ENCODE peak calls at places on chromosome 2, in nine cellular contexts. One of them, this sample, is unnamed.

GRCh38 chr2:45690223-45690622 is 38.7 kb downstream of the PRKCE start:
- DNase-seq in esophagus muscularis mucosa: no peak
- DNase-seq in GM12878: no peak
- DNase-seq in HepG2: no peak
- DNase-seq in vagina: no peak
- DNase-seq in stomach: no peak
- DNase-seq in transverse colon: no peak
- DNase-seq in breast epithelium: no peak
- DNase-seq in upper lobe of left lung: no peak
- DNase-seq in this sample: no peak

GRCh38 chr2:55159037-55159651 is 72.9 kb downstream of the CLHC1 start:
- DNase-seq in HepG2: no peak
- DNase-seq in vagina: no peak
- DNase-seq in upper lobe of left lung: peak
- DNase-seq in esophagus muscularis mucosa: peak
- DNase-seq in transverse colon: no peak
- DNase-seq in breast epithelium: no peak
- DNase-seq in stomach: no peak
- DNase-seq in GM12878: no peak
- DNase-seq in this sample: no peak

GRCh38 chr2:213065583-213066444 is 85.6 kb downstream of the IKZF2 start:
- DNase-seq in esophagus muscularis mucosa: no peak
- DNase-seq in upper lobe of left lung: peak
- DNase-seq in GM12878: no peak
- DNase-seq in transverse colon: peak
- DNase-seq in stomach: peak
- DNase-seq in vagina: no peak
- DNase-seq in breast epithelium: no peak
- DNase-seq in HepG2: no peak
- DNase-seq in this sample: peak

GRCh38 chr2:7899241-7899640 is 782.6 kb upstream of the ID2 start:
- DNase-seq in HepG2: no peak
- DNase-seq in transverse colon: no peak
- DNase-seq in stomach: no peak
- DNase-seq in vagina: no peak
- DNase-seq in esophagus muscularis mucosa: no peak
- DNase-seq in upper lobe of left lung: no peak
- DNase-seq in GM12878: no peak
- DNase-seq in breast epithelium: no peak
- DNase-seq in this sample: peak

GRCh38 chr2:31386648-31387047 is 27.9 kb downstream of the XDH start:
- DNase-seq in breast epithelium: no peak
- DNase-seq in HepG2: peak
- DNase-seq in vagina: peak
- DNase-seq in GM12878: no peak
- DNase-seq in esophagus muscularis mucosa: no peak
- DNase-seq in stomach: no peak
- DNase-seq in transverse colon: no peak
- DNase-seq in upper lobe of left lung: no peak
- DNase-seq in this sample: peak

GRCh38 chr2:16654775-16655456 is 10.7 kb downstream of the CYRIA start:
- DNase-seq in vagina: peak
- DNase-seq in esophagus muscularis mucosa: peak
- DNase-seq in upper lobe of left lung: peak
- DNase-seq in stomach: no peak
- DNase-seq in breast epithelium: no peak
- DNase-seq in HepG2: no peak
- DNase-seq in GM12878: no peak
- DNase-seq in transverse colon: no peak
- DNase-seq in this sample: no peak

GRCh38 chr2:161237397-161238263 is 70.6 kb upstream of the PSMD14 start:
- DNase-seq in upper lobe of left lung: peak
- DNase-seq in breast epithelium: no peak
- DNase-seq in HepG2: no peak
- DNase-seq in stomach: peak
- DNase-seq in esophagus muscularis mucosa: peak
- DNase-seq in vagina: no peak
- DNase-seq in transverse colon: peak
- DNase-seq in GM12878: no peak
- DNase-seq in this sample: peak

GRCh38 chr2:62741954-62742722 is 36.6 kb downstream of the EHBP1 start:
- DNase-seq in esophagus muscularis mucosa: no peak
- DNase-seq in transverse colon: no peak
- DNase-seq in vagina: no peak
- DNase-seq in HepG2: no peak
- DNase-seq in stomach: no peak
- DNase-seq in upper lobe of left lung: no peak
- DNase-seq in GM12878: no peak
- DNase-seq in breast epithelium: no peak
- DNase-seq in this sample: no peak

GRCh38 chr2:229921101-229921891 is 513 bp downstream of the TRIP12 start:
- DNase-seq in esophagus muscularis mucosa: peak
- DNase-seq in vagina: peak
- DNase-seq in GM12878: no peak
- DNase-seq in HepG2: peak
- DNase-seq in breast epithelium: peak
- DNase-seq in transverse colon: peak
- DNase-seq in stomach: peak
- DNase-seq in upper lobe of left lung: peak
- DNase-seq in this sample: peak

GRCh38 chr2:229922449-229923386 is at the start of gene FBXO36:
- DNase-seq in transverse colon: peak
- DNase-seq in upper lobe of left lung: peak
- DNase-seq in vagina: no peak
- DNase-seq in esophagus muscularis mucosa: no peak
- DNase-seq in stomach: peak
- DNase-seq in HepG2: peak
- DNase-seq in breast epithelium: peak
- DNase-seq in GM12878: no peak
- DNase-seq in this sample: peak

GRCh38 chr2:229921892-229922448 is at the start of gene TRIP12:
- DNase-seq in upper lobe of left lung: peak
- DNase-seq in stomach: peak
- DNase-seq in breast epithelium: peak
- DNase-seq in vagina: peak
- DNase-seq in esophagus muscularis mucosa: peak
- DNase-seq in GM12878: peak
- DNase-seq in transverse colon: peak
- DNase-seq in HepG2: peak
- DNase-seq in this sample: peak

GRCh38 chr2:229917793-229918192 is 4.0 kb downstream of the TRIP12 start:
- DNase-seq in stomach: no peak
- DNase-seq in GM12878: no peak
- DNase-seq in upper lobe of left lung: no peak
- DNase-seq in HepG2: no peak
- DNase-seq in breast epithelium: no peak
- DNase-seq in esophagus muscularis mucosa: no peak
- DNase-seq in transverse colon: no peak
- DNase-seq in vagina: no peak
- DNase-seq in this sample: no peak

DNA sequence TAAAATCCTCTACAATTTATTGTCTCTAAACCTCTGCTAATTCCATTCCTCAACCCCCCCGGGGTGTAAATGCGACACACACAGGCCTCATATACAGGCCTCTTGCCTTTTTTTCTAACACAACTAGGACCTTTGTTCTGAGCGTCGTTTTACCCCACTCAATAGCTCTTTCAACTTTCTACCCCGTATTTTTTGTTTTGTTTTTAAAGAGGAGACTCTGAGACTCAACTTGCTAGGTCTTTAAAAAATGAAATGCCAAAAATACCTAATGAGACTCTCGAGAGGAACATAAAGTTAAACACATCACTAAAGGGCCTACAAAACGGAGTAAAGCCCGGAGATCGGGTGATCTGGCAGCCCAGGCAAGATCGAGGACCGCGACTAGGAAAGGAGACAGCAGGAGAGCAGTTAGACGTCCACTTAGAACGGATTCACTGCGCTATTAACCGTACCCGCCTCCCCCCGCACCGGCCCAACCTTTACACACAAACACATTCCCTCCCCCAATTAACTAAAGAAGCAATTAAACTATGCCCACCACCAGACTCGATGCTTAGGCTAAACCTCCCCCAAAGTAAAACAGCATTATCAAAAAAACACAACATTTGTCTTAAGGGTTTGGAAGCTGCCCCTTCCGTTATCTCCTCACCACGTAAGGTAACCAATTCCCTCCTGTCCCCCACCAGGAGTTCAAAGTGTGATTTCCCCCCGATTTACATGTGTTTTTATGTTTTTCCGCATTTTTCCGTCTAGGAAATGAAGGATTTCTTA is 1.6 kb downstream of the TRIP12 start:
- DNase-seq in stomach: no peak
- DNase-seq in GM12878: no peak
- DNase-seq in transverse colon: peak
- DNase-seq in vagina: no peak
- DNase-seq in upper lobe of left lung: no peak
- DNase-seq in esophagus muscularis mucosa: no peak
- DNase-seq in breast epithelium: no peak
- DNase-seq in HepG2: peak
- DNase-seq in this sample: no peak
- TF ChIP-seq POLR2AphosphoS5 in stomach: no peak
- TF ChIP-seq POLR2AphosphoS5 in GM12878: no peak
- TF ChIP-seq POLR2AphosphoS5 in transverse colon: no peak
- TF ChIP-seq POLR2AphosphoS5 in vagina: no peak
- TF ChIP-seq POLR2AphosphoS5 in upper lobe of left lung: no peak
- TF ChIP-seq POLR2AphosphoS5 in esophagus muscularis mucosa: no peak
- TF ChIP-seq POLR2AphosphoS5 in breast epithelium: no peak
- TF ChIP-seq POLR2AphosphoS5 in HepG2: no peak
- TF ChIP-seq POLR2AphosphoS5 in this sample: no peak

DNA sequence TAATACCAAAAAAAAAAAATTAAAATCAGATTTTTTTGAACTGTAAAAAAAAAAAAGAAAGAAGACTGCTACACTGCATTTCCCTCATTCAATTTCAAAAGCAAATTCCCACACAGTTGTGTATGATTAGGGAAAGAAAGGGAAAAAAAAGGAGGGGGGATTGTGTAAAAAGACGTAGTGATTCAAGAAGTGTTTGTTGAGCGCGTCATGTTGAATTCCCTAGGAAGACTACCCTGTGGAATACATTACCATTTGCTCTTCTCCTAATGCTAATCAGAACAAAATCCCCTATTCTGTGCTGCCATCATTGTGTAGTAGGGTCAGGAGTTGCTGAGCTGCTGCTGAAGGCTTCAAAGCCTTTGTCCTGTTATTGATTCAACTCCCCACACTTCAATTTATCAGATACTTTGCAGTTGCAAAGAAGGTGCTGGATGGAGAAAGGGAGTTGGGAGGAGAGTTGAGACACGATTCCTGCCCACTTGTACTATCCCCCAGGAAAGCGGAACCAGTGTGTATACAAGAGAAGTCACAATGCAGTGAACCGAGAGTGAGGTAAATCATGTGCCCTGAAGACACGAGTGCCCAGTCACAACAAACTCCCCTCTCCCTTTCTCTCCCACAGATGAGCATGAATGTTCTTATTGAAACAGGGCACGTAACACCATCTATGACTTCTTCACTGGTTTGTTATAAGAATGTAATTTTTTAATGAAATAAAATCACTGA is 155.9 kb downstream of the IRS1 start:
- DNase-seq in HepG2: no peak
- DNase-seq in breast epithelium: no peak
- DNase-seq in GM12878: no peak
- DNase-seq in esophagus muscularis mucosa: peak
- DNase-seq in transverse colon: no peak
- DNase-seq in vagina: no peak
- DNase-seq in stomach: no peak
- DNase-seq in upper lobe of left lung: no peak
- DNase-seq in this sample: no peak
- TF ChIP-seq POLR2AphosphoS5 in HepG2: no peak
- TF ChIP-seq POLR2AphosphoS5 in breast epithelium: no peak
- TF ChIP-seq POLR2AphosphoS5 in GM12878: no peak
- TF ChIP-seq POLR2AphosphoS5 in esophagus muscularis mucosa: no peak
- TF ChIP-seq POLR2AphosphoS5 in transverse colon: no peak
- TF ChIP-seq POLR2AphosphoS5 in vagina: no peak
- TF ChIP-seq POLR2AphosphoS5 in stomach: no peak
- TF ChIP-seq POLR2AphosphoS5 in upper lobe of left lung: no peak
- TF ChIP-seq POLR2AphosphoS5 in this sample: no peak

DNA sequence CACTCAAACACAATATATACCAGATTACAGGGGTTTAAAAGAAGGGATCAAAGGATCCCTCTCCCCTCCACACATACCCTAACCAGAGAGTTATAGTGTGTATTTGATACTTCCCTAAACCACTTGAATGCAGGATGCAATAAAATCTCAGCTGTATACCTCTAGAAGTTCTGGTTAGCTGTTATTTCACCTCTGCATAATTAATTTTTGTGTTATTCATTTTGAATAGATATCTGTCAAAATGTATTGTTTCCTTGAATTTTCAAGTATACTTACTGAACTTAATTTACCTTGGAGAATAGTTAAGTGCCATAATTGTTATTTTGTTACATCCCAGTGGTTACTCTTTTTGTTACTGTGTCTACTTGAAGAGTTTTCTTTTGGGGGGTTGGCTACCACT is 34.5 kb downstream of the DDX1 start:
- DNase-seq in GM12878: no peak
- DNase-seq in esophagus muscularis mucosa: no peak
- DNase-seq in breast epithelium: no peak
- DNase-seq in vagina: no peak
- DNase-seq in upper lobe of left lung: no peak
- DNase-seq in stomach: no peak
- DNase-seq in HepG2: no peak
- DNase-seq in transverse colon: no peak
- DNase-seq in this sample: no peak
- TF ChIP-seq POLR2AphosphoS5 in GM12878: no peak
- TF ChIP-seq POLR2AphosphoS5 in esophagus muscularis mucosa: no peak
- TF ChIP-seq POLR2AphosphoS5 in breast epithelium: no peak
- TF ChIP-seq POLR2AphosphoS5 in vagina: no peak
- TF ChIP-seq POLR2AphosphoS5 in upper lobe of left lung: no peak
- TF ChIP-seq POLR2AphosphoS5 in stomach: no peak
- TF ChIP-seq POLR2AphosphoS5 in HepG2: no peak
- TF ChIP-seq POLR2AphosphoS5 in transverse colon: no peak
- TF ChIP-seq POLR2AphosphoS5 in this sample: no peak

DNA sequence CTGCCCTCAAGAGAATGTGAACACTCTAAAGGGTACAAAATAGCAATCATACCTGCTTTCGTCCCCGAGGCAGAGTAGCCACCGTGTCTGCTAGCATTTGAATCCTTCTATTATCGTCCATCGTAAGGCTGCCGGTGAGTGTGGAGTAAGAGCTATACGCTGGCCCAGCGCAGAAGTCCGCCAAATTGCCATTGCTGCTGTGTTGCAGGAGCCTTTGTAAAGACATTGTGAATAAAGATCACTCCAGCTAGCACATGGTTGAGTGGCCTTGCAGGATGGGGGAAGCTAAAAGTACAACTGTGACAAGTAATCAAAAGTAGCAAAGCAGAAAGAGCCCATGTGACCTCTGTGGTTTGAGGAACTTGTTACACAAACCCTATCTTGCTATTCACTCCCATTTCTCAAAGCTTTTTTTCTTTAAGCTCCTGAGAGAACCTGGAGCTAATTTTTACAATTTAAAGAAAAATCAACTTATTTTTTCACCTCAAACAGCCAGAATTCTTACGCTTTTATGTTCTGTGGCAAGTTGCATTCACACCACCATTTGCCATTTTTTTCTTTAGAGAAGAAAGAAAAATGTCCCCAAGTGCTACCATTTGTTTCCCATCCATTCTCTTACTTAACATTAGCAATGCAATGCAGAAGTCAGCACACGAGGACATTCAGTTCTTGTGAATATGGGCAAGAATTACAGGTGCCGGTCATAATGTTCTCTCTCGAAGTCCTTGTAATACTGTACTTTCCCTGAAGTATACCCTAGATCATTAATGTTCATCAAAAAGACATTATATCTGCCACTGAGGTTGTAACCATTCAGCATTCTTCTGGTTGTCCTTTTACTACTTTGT is at the start of gene CYTIP:
- DNase-seq in vagina: no peak
- DNase-seq in transverse colon: peak
- DNase-seq in breast epithelium: peak
- DNase-seq in stomach: peak
- DNase-seq in GM12878: peak
- DNase-seq in upper lobe of left lung: peak
- DNase-seq in HepG2: no peak
- DNase-seq in esophagus muscularis mucosa: no peak
- DNase-seq in this sample: no peak
- TF ChIP-seq POLR2AphosphoS5 in vagina: no peak
- TF ChIP-seq POLR2AphosphoS5 in transverse colon: peak
- TF ChIP-seq POLR2AphosphoS5 in breast epithelium: no peak
- TF ChIP-seq POLR2AphosphoS5 in stomach: peak
- TF ChIP-seq POLR2AphosphoS5 in GM12878: peak
- TF ChIP-seq POLR2AphosphoS5 in upper lobe of left lung: peak
- TF ChIP-seq POLR2AphosphoS5 in HepG2: no peak
- TF ChIP-seq POLR2AphosphoS5 in esophagus muscularis mucosa: peak
- TF ChIP-seq POLR2AphosphoS5 in this sample: no peak